ENCODE peak calls at places on chromosome 16, in ten cellular contexts. One of them, this sample, is unnamed.

GRCh38 chr16:84508502-84508901 is 4.0 kb upstream of the MEAK7 start:
- DNase-seq in coronary artery: no peak
- DNase-seq in kidney: no peak
- DNase-seq in PC-9: no peak
- DNase-seq in fibroblast of mammary gland: no peak
- DNase-seq in uterus: no peak
- DNase-seq in sigmoid colon: no peak
- DNase-seq in AG04450: no peak
- DNase-seq in left ventricle myocardium inferior: no peak
- DNase-seq in IMR-90: no peak
- DNase-seq in this sample: no peak

GRCh38 chr16:24208710-24209109 is 47.4 kb upstream of the CACNG3 start:
- DNase-seq in coronary artery: no peak
- DNase-seq in kidney: no peak
- DNase-seq in PC-9: no peak
- DNase-seq in fibroblast of mammary gland: no peak
- DNase-seq in uterus: no peak
- DNase-seq in sigmoid colon: no peak
- DNase-seq in AG04450: no peak
- DNase-seq in left ventricle myocardium inferior: no peak
- DNase-seq in IMR-90: no peak
- DNase-seq in this sample: no peak

GRCh38 chr16:17403156-17403809 is 67.5 kb downstream of the XYLT1 start:
- DNase-seq in coronary artery: no peak
- DNase-seq in kidney: no peak
- DNase-seq in PC-9: no peak
- DNase-seq in fibroblast of mammary gland: no peak
- DNase-seq in uterus: no peak
- DNase-seq in sigmoid colon: no peak
- DNase-seq in AG04450: no peak
- DNase-seq in left ventricle myocardium inferior: no peak
- DNase-seq in IMR-90: no peak
- DNase-seq in this sample: no peak

GRCh38 chr16:81636298-81636960 is 142.7 kb upstream of the PLCG2 start:
- DNase-seq in coronary artery: no peak
- DNase-seq in kidney: no peak
- DNase-seq in PC-9: peak
- DNase-seq in fibroblast of mammary gland: no peak
- DNase-seq in uterus: no peak
- DNase-seq in sigmoid colon: no peak
- DNase-seq in AG04450: no peak
- DNase-seq in left ventricle myocardium inferior: no peak
- DNase-seq in IMR-90: no peak
- DNase-seq in this sample: peak

GRCh38 chr16:88703486-88704309 is 2.5 kb downstream of the RNF166 start:
- DNase-seq in coronary artery: no peak
- DNase-seq in kidney: no peak
- DNase-seq in PC-9: no peak
- DNase-seq in fibroblast of mammary gland: no peak
- DNase-seq in uterus: no peak
- DNase-seq in sigmoid colon: no peak
- DNase-seq in AG04450: no peak
- DNase-seq in left ventricle myocardium inferior: peak
- DNase-seq in IMR-90: no peak
- DNase-seq in this sample: no peak

GRCh38 chr16:29676989-29677388 is 2.0 kb upstream of the QPRT start:
- DNase-seq in coronary artery: no peak
- DNase-seq in kidney: no peak
- DNase-seq in PC-9: no peak
- DNase-seq in fibroblast of mammary gland: no peak
- DNase-seq in uterus: no peak
- DNase-seq in sigmoid colon: no peak
- DNase-seq in AG04450: no peak
- DNase-seq in left ventricle myocardium inferior: no peak
- DNase-seq in IMR-90: no peak
- DNase-seq in this sample: no peak

GRCh38 chr16:9791566-9791965 is 390.7 kb downstream of the GRIN2A start:
- DNase-seq in coronary artery: no peak
- DNase-seq in kidney: no peak
- DNase-seq in PC-9: no peak
- DNase-seq in fibroblast of mammary gland: no peak
- DNase-seq in uterus: no peak
- DNase-seq in sigmoid colon: no peak
- DNase-seq in AG04450: no peak
- DNase-seq in left ventricle myocardium inferior: no peak
- DNase-seq in IMR-90: no peak
- DNase-seq in this sample: no peak

GRCh38 chr16:66920924-66921680 is 2.4 kb upstream of the CDH16 start:
- DNase-seq in coronary artery: no peak
- DNase-seq in kidney: no peak
- DNase-seq in PC-9: no peak
- DNase-seq in fibroblast of mammary gland: no peak
- DNase-seq in uterus: no peak
- DNase-seq in sigmoid colon: no peak
- DNase-seq in AG04450: no peak
- DNase-seq in left ventricle myocardium inferior: no peak
- DNase-seq in IMR-90: no peak
- DNase-seq in this sample: no peak

GRCh38 chr16:88830250-88830649 is 18.5 kb upstream of the APRT start:
- DNase-seq in coronary artery: no peak
- DNase-seq in kidney: peak
- DNase-seq in PC-9: no peak
- DNase-seq in fibroblast of mammary gland: no peak
- DNase-seq in uterus: no peak
- DNase-seq in sigmoid colon: peak
- DNase-seq in AG04450: no peak
- DNase-seq in left ventricle myocardium inferior: peak
- DNase-seq in IMR-90: no peak
- DNase-seq in this sample: no peak

GRCh38 chr16:82011199-82011641 is at the start of gene SDR42E1:
- DNase-seq in coronary artery: no peak
- DNase-seq in kidney: peak
- DNase-seq in PC-9: peak
- DNase-seq in fibroblast of mammary gland: no peak
- DNase-seq in uterus: no peak
- DNase-seq in sigmoid colon: no peak
- DNase-seq in AG04450: no peak
- DNase-seq in left ventricle myocardium inferior: no peak
- DNase-seq in IMR-90: no peak
- DNase-seq in this sample: peak

GRCh38 chr16:89786474-89787364 is 29.7 kb downstream of the FANCA start:
- DNase-seq in coronary artery: no peak
- DNase-seq in kidney: no peak
- DNase-seq in PC-9: no peak
- DNase-seq in fibroblast of mammary gland: no peak
- DNase-seq in uterus: no peak
- DNase-seq in sigmoid colon: no peak
- DNase-seq in AG04450: no peak
- DNase-seq in left ventricle myocardium inferior: peak
- DNase-seq in IMR-90: no peak
- DNase-seq in this sample: no peak

GRCh38 chr16:25037221-25037620 is 22.1 kb upstream of the ARHGAP17 start:
- DNase-seq in coronary artery: no peak
- DNase-seq in kidney: no peak
- DNase-seq in PC-9: no peak
- DNase-seq in fibroblast of mammary gland: no peak
- DNase-seq in uterus: no peak
- DNase-seq in sigmoid colon: no peak
- DNase-seq in AG04450: no peak
- DNase-seq in left ventricle myocardium inferior: no peak
- DNase-seq in IMR-90: no peak
- DNase-seq in this sample: no peak

GRCh38 chr16:24858219-24859041 is 12.7 kb downstream of the SLC5A11 start:
- DNase-seq in coronary artery: no peak
- DNase-seq in kidney: no peak
- DNase-seq in PC-9: no peak
- DNase-seq in fibroblast of mammary gland: peak
- DNase-seq in uterus: no peak
- DNase-seq in sigmoid colon: peak
- DNase-seq in AG04450: no peak
- DNase-seq in left ventricle myocardium inferior: peak
- DNase-seq in IMR-90: peak
- DNase-seq in this sample: peak

DNA sequence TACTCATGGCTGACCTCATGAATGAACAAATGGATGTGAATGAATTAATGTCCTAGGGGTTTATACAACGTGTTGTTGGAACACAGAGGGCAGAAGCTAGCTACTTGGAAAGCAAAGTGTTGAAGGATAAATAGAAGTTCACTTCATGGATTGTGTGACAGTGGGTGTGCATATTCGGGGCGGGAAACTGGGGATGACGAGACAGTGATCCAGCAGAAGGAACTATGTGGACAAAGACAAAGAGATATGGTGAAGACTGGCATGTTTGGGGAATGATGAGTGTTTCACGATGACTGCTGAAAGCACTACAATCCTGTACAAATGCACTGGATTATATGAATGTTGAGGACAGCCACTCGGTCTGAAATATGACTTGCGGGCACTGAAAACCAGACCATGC is 250.5 kb upstream of the C16orf82 start:
- DNase-seq in coronary artery: peak
- DNase-seq in kidney: no peak
- DNase-seq in PC-9: no peak
- DNase-seq in fibroblast of mammary gland: peak
- DNase-seq in uterus: no peak
- DNase-seq in sigmoid colon: no peak
- DNase-seq in AG04450: no peak
- DNase-seq in left ventricle myocardium inferior: no peak
- DNase-seq in IMR-90: no peak
- DNase-seq in this sample: no peak
- H3K4me3 ChIP-seq in coronary artery: no peak
- H3K4me3 ChIP-seq in kidney: no peak
- H3K4me3 ChIP-seq in PC-9: no peak
- H3K4me3 ChIP-seq in fibroblast of mammary gland: no peak
- H3K4me3 ChIP-seq in uterus: no peak
- H3K4me3 ChIP-seq in sigmoid colon: no peak
- H3K4me3 ChIP-seq in AG04450: no peak
- H3K4me3 ChIP-seq in left ventricle myocardium inferior: no peak
- H3K4me3 ChIP-seq in IMR-90: no peak
- H3K4me3 ChIP-seq in this sample: no peak

GRCh38 chr16:333406-334094 is 19.0 kb downstream of the AXIN1 start:
- DNase-seq in coronary artery: no peak
- DNase-seq in kidney: no peak
- DNase-seq in PC-9: no peak
- DNase-seq in fibroblast of mammary gland: no peak
- DNase-seq in uterus: no peak
- DNase-seq in sigmoid colon: no peak
- DNase-seq in AG04450: no peak
- DNase-seq in left ventricle myocardium inferior: no peak
- DNase-seq in IMR-90: no peak
- DNase-seq in this sample: peak
- H3K4me3 ChIP-seq in coronary artery: no peak
- H3K4me3 ChIP-seq in kidney: no peak
- H3K4me3 ChIP-seq in PC-9: no peak
- H3K4me3 ChIP-seq in fibroblast of mammary gland: no peak
- H3K4me3 ChIP-seq in uterus: no peak
- H3K4me3 ChIP-seq in sigmoid colon: no peak
- H3K4me3 ChIP-seq in AG04450: no peak
- H3K4me3 ChIP-seq in left ventricle myocardium inferior: no peak
- H3K4me3 ChIP-seq in IMR-90: no peak
- H3K4me3 ChIP-seq in this sample: no peak

GRCh38 chr16:73053379-73054130 is 5.6 kb upstream of the ZFHX3 start:
- DNase-seq in coronary artery: no peak
- DNase-seq in kidney: peak
- DNase-seq in PC-9: peak
- DNase-seq in fibroblast of mammary gland: no peak
- DNase-seq in uterus: no peak
- DNase-seq in sigmoid colon: peak
- DNase-seq in AG04450: no peak
- DNase-seq in left ventricle myocardium inferior: no peak
- DNase-seq in IMR-90: peak
- DNase-seq in this sample: no peak
- H3K4me3 ChIP-seq in coronary artery: peak
- H3K4me3 ChIP-seq in kidney: peak
- H3K4me3 ChIP-seq in PC-9: peak
- H3K4me3 ChIP-seq in fibroblast of mammary gland: no peak
- H3K4me3 ChIP-seq in uterus: no peak
- H3K4me3 ChIP-seq in sigmoid colon: peak
- H3K4me3 ChIP-seq in AG04450: peak
- H3K4me3 ChIP-seq in left ventricle myocardium inferior: peak
- H3K4me3 ChIP-seq in IMR-90: peak
- H3K4me3 ChIP-seq in this sample: no peak

DNA sequence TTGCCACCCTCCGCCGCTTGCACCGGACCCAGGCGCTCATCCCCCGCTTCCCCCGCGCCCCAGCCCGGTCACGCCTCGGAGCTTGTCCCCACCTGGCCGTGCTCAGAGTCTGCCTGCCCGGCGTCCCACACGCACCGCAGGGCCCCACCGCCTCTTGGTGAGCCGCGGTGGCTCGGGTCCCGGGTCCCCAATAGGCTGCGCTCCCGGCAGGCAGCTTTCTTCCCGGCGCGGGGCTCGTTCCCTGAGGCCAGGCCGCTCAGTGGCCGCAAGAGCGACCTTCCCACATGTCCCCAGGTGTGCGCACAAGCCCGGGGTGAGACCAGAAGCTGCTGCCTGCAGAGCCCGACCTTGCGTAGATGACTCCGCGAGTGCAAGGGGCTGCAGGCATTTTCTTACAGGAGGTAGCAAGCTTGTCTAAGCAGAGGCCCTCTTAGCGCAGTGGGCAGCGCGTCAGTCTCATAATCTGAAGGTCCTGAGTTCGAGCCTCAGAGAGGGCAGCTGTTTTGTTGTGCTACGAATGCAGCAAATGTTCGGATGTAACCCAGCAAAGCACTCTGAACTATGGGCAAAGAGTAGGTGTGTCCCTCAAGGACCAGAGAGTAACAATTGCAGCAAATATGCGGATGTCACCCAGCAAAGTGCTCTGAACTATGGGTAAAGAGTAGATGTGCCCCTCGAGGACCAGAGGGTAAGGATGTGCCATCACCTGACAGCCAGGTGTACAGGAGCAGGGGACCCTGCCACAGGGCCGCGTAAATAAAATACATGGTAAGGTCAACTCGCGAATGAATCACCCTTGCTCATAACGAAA is 15.6 kb downstream of the TLE7 start:
- DNase-seq in coronary artery: peak
- DNase-seq in kidney: no peak
- DNase-seq in PC-9: peak
- DNase-seq in fibroblast of mammary gland: peak
- DNase-seq in uterus: peak
- DNase-seq in sigmoid colon: no peak
- DNase-seq in AG04450: peak
- DNase-seq in left ventricle myocardium inferior: no peak
- DNase-seq in IMR-90: peak
- DNase-seq in this sample: no peak
- H3K4me3 ChIP-seq in coronary artery: no peak
- H3K4me3 ChIP-seq in kidney: no peak
- H3K4me3 ChIP-seq in PC-9: no peak
- H3K4me3 ChIP-seq in fibroblast of mammary gland: peak
- H3K4me3 ChIP-seq in uterus: peak
- H3K4me3 ChIP-seq in sigmoid colon: no peak
- H3K4me3 ChIP-seq in AG04450: peak
- H3K4me3 ChIP-seq in left ventricle myocardium inferior: no peak
- H3K4me3 ChIP-seq in IMR-90: peak
- H3K4me3 ChIP-seq in this sample: no peak